ENCODE peak calls at places on chromosome 21, in four cellular contexts. M is HepG2, B is K562, Y is GM12878. E is an unnamed sample.

GRCh38 chr21:38468989-38469388 is 29.3 kb downstream of the ERG start:
- DNase-seq in Y (no peak), B (no peak), M (peak), E (no peak)

GRCh38 chr21:33550772-33551660 is 8.2 kb downstream of the SON start:
- DNase-seq in M (no peak), Y (no peak), B (no peak), E (no peak)

GRCh38 chr21:25512095-25513086 is 94.9 kb downstream of the MRPL39 start:
- DNase-seq in M (no peak), Y (no peak), B (no peak), E (no peak)

GRCh38 chr21:46128106-46128982 is 27.0 kb downstream of the FTCD start:
- DNase-seq in Y (no peak), B (no peak), M (no peak), E (no peak)

GRCh38 chr21:21612446-21612845 is 614.2 kb downstream of the NCAM2 start:
- DNase-seq in M (no peak), B (no peak), Y (no peak), E (no peak)

GRCh38 chr21:46125846-46126301 is 28.0 kb downstream of the COL6A2 start:
- DNase-seq in B (no peak), M (no peak), Y (no peak), E (no peak)

GRCh38 chr21:26529556-26529955 is 43.5 kb downstream of the CYYR1 start:
- DNase-seq in M (no peak), B (no peak), Y (no peak), E (no peak)

GRCh38 chr21:45975017-45975595 is 6.5 kb upstream of the COL6A1 start:
- DNase-seq in M (no peak), Y (no peak), B (no peak), E (no peak)

GRCh38 chr21:16046625-16047340 is 317.0 kb downstream of the USP25 start:
- DNase-seq in Y (no peak), M (no peak), B (no peak), E (no peak)

GRCh38 chr21:33998809-33999208 is 74.6 kb upstream of the MRPS6 start:
- DNase-seq in B (no peak), Y (no peak), M (no peak), E (no peak)

GRCh38 chr21:16079830-16080229 is 350.0 kb downstream of the USP25 start:
- DNase-seq in Y (no peak), M (peak), B (no peak), E (no peak)

GRCh38 chr21:29302340-29302991 is 3.7 kb downstream of the BACH1 start:
- DNase-seq in Y (no peak), B (no peak), M (no peak), E (no peak)

GRCh38 chr21:24045373-24045772 is 1561.9 kb downstream of the MRPL39 start:
- DNase-seq in B (no peak), M (no peak), Y (no peak), E (no peak)

GRCh38 chr21:26934383-26934782 is 32.5 kb downstream of the ADAMTS5 start:
- DNase-seq in M (no peak), Y (no peak), B (no peak), E (no peak)

DNA sequence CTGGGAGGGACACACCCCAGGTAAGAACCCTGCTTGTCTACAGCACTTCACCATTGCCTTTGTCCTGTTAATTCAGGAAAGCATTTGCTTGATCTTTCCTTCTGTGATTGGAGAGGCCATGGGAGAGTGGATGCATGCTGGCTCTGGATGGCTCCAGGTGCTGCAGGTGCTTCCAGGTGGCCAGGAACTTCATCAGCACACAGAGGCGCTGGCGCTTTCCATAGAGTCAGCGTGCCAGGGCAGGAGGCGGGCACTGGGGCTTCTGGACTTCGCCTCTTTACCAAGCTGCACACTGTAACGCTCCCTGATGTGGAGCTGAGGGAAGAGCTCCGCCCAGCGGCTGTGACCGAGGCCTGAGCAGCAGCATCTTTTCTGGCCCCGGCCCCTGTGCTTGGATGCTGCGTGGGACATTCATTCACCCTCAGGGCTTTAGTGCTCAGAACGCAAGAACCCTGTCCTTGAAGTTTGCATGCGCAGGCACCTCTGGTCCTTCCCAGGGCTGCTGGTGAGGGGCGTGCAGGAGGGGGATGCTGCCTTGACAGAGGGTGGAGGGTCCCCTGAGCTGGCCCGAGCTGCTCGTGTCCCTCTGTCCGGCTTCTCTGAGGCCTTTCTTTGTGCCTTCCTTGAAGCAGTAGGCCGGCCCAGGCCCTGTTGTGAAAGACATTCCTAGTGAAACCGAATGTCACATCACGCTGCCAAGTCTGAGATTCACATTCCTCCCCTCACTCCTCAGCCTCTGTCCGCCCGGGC is 1.6 kb upstream of the MX2 start:
- DNase-seq in Y (no peak), B (no peak), M (peak), E (no peak)
- TF ChIP-seq BHLHE40 in Y (no peak), B (no peak), M (no peak), E (no peak)

GRCh38 chr21:40204956-40205355 is 337.7 kb downstream of the PCP4 start:
- DNase-seq in M (no peak), B (no peak), Y (no peak), E (no peak)

GRCh38 chr21:40210251-40210650 is 343.0 kb downstream of the PCP4 start:
- DNase-seq in B (no peak), M (no peak), Y (no peak), E (no peak)

GRCh38 chr21:40208206-40208950 is 341.1 kb downstream of the PCP4 start:
- DNase-seq in B (no peak), M (no peak), Y (no peak), E (no peak)

DNA sequence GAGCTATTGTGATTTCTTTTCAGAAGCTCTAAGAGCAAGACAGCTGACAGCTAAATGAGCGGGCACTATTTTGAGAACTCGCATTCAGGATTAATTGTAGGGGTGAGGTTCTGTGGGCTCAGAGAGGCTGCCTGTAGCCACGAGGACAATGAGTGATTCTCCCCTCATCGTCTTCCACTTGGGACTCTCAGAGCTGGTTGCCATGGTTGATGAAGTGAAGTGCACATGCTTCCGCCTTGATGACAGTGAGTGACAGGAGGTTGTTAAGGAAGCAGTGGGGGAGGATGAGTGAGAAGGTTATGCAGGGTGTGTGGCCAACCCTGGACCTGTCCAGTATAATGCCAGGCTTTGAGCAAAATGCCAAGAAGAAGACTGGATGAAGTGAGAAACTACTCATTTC is 341.7 kb downstream of the PCP4 start:
- DNase-seq in M (no peak), Y (no peak), B (no peak), E (no peak)
- TF ChIP-seq SP1 in M (no peak), Y (no peak), B (no peak), E (no peak)

GRCh38 chr21:35857082-35857481 is 203.2 kb downstream of the SETD4 start:
- DNase-seq in B (no peak), Y (no peak), M (no peak), E (no peak)

GRCh38 chr21:35852820-35853219 is 207.5 kb downstream of the SETD4 start:
- DNase-seq in Y (no peak), M (no peak), B (no peak), E (no peak)

GRCh38 chr21:35853321-35853922 is 206.9 kb downstream of the SETD4 start:
- DNase-seq in M (no peak), B (no peak), Y (no peak), E (no peak)

GRCh38 chr21:35854281-35854680 is 206.0 kb downstream of the SETD4 start:
- DNase-seq in Y (no peak), B (no peak), M (no peak), E (no peak)

DNA sequence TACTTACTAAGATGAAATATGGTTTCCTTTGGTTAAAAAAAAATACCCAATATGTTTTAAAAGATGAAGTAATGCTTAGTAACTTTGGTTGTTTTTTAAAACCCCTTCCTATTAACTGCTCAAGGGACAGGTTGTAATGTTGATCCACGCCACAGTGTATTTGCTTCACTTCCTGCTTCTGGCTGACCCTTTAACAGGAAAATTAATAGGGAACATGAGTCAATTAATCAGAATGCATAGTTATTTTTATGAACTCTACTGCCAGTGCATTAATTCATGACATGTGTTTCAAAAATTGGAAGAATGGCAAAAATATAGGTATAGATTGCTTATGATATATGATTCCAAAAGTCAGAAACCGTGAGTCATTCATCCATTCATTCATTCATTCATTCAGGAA is 204.9 kb downstream of the SETD4 start:
- DNase-seq in Y (no peak), M (no peak), B (no peak), E (no peak)
- TF ChIP-seq FOXM1 in Y (no peak), M (no peak), B (no peak), E (no peak)

GRCh38 chr21:35529141-35529863 is 480.2 kb upstream of the RUNX1 start:
- DNase-seq in B (no peak), Y (no peak), M (no peak), E (no peak)
- TF ChIP-seq BHLHE40 in B (no peak), Y (no peak), M (no peak), E (no peak)

GRCh38 chr21:42672699-42673458 is 19.5 kb downstream of the PDE9A start:
- DNase-seq in Y (no peak), B (no peak), M (no peak), E (no peak)

GRCh38 chr21:42676799-42677198 is 23.4 kb downstream of the PDE9A start:
- DNase-seq in M (no peak), Y (no peak), B (no peak), E (no peak)

GRCh38 chr21:42675403-42675802 is 22.0 kb downstream of the PDE9A start:
- DNase-seq in M (no peak), B (no peak), Y (no peak), E (no peak)

GRCh38 chr21:42673633-42674328 is 20.4 kb downstream of the PDE9A start:
- DNase-seq in Y (no peak), M (no peak), B (no peak), E (no peak)

GRCh38 chr21:42674351-42674940 is 21.0 kb downstream of the PDE9A start:
- DNase-seq in M (no peak), Y (no peak), B (peak), E (peak)
- TF ChIP-seq SP1 in M (no peak), Y (no peak), B (no peak), E (no peak)

DNA sequence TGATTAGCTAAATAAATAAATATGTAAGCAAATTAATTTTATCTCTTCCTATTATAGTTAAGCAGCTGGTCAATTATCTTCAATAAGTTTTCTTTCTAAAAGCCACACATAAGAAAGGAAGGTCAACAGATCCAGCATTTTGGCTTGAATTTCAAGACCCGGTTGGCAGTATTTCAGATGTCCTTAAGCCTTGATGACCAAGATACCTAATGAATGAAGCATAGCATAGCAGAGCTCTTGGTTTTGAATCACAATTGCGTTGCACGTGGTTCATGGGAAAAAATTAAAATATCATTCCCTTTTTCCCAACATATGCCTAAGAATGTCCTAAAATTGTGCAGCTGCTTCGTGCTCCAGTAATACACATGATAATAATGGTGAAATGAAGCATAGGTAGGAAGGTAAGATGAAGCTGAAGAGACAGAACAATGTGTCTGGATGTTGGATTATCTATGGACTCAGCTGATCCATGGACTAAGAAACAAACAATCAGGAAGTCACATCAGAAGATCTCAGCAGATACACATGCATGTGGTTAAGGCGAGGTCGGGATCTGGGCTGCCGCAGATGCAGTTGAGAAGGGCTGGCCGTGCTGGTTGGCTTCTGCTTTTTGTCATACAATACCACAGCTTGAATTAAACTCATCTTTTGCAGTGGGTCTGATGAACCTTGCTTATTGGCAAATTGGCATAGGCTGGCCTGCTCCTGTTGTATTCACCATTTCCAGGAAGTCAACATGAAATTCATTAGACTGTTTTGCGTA is 284.9 kb upstream of the RUNX1 start:
- DNase-seq in Y (no peak), B (peak), M (no peak), E (no peak)
- TF ChIP-seq FOXM1 in Y (no peak), B (no peak), M (no peak), E (no peak)

DNA sequence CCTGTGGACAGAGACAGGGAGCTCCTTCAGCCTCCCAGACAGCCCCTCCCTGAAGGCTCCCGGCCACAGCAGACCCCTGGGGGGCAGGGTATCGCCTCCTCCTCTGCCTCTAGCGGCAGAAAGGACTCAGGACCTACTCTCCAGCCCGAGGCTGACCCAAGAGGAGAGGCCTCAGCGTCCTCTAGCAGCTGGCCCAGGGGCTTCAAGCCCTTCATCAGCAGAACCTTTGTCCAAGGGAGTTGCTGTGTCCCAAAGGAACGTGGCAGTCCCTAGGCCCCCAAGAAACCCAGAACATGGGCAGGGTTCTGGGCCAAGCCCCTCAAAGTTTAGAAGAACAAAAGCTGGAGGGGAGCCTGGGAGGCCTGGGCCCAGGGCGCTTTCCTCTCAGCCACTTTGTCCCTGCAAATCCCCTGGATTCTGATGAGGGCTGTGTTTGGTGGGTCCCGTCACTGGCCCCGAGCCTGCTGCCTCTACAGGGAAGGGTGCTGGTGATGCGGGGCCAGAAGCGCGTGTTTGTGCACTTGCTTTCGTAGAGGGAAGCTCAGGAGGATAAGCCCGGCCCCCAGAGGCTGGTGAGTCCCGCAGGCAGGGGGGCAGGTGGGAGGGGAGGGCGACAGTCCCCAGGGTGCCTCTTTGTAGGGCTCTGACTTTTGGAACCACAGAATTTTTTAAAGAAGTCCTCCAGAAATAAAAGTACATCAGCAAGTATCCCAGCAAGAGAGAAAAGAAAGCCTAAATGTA is 13.3 kb downstream of the ITGB2 start:
- DNase-seq in Y (no peak), B (peak), M (peak), E (no peak)
- TF ChIP-seq BHLHE40 in Y (no peak), B (no peak), M (no peak), E (no peak)

E was measured in HEK293T.